ENCODE peak calls at places on chromosomes 4 and X, in four cellular contexts. W, D, E and A are unnamed samples.

GRCh38 chr4:37453361-37454262 is 209.1 kb downstream of the NWD2 start:
- DNase-seq in W (peak), D (peak), E (peak), A (peak)

GRCh38 chr4:136863756-136864155 is 668.5 kb downstream of the PCDH18 start:
- DNase-seq in W (peak), D (no peak), E (no peak), A (no peak)

GRCh38 chr4:170853422-170854021 is 763.8 kb upstream of the AADAT start:
- DNase-seq in W (peak), D (peak), E (peak), A (no peak)

GRCh38 chr4:5989236-5990225 is 28.7 kb downstream of the C4orf50 start:
- DNase-seq in W (no peak), D (no peak), E (no peak), A (no peak)

GRCh38 chr4:20318899-20319291 is 67.2 kb downstream of the SLIT2 start:
- DNase-seq in W (peak), D (no peak), E (no peak), A (no peak)

GRCh38 chr4:67393699-67394281 is 151.5 kb downstream of the CENPC start:
- DNase-seq in W (peak), D (no peak), E (peak), A (peak)

GRCh38 chrX:124720532-124720931 is 374.2 kb downstream of the SH2D1A start:
- DNase-seq in W (no peak), D (no peak), E (no peak), A (no peak)

GRCh38 chrX:29941292-29941691 is 274.1 kb upstream of the MAGEB2 start:
- DNase-seq in W (no peak), D (no peak), E (no peak), A (peak)

GRCh38 chr4:107757860-107758476 is 37.9 kb upstream of the PAPSS1 start:
- DNase-seq in W (peak), D (no peak), E (no peak), A (peak)

GRCh38 chr4:41418444-41418843 is 119.5 kb upstream of the LIMCH1 start:
- DNase-seq in W (peak), D (peak), E (peak), A (peak)

GRCh38 chr4:141548791-141549190 is 87.6 kb upstream of the IL15 start:
- DNase-seq in W (peak), D (no peak), E (no peak), A (no peak)

GRCh38 chr4:157804986-157805385 is 367.8 kb downstream of the GASK1B start:
- DNase-seq in W (peak), D (no peak), E (no peak), A (peak)

GRCh38 chr4:56733352-56733751 is 52.3 kb upstream of the HOPX start:
- DNase-seq in W (no peak), D (no peak), E (no peak), A (no peak)

GRCh38 chr4:121696140-121696640 is 590 bp downstream of the ANXA5 start:
- DNase-seq in W (peak), D (peak), E (peak), A (peak)

GRCh38 chr4:26206339-26206738 is 114.5 kb upstream of the RBPJ start:
- DNase-seq in W (peak), D (no peak), E (peak), A (no peak)

GRCh38 chr4:38386654-38387188 is 277.3 kb upstream of the KLF3 start:
- DNase-seq in W (no peak), D (no peak), E (no peak), A (no peak)

GRCh38 chr4:138405439-138405838 is 163.3 kb upstream of the SLC7A11 start:
- DNase-seq in W (peak), D (no peak), E (no peak), A (peak)

GRCh38 chr4:41545238-41545637 is 7.3 kb downstream of the LIMCH1 start:
- DNase-seq in W (no peak), D (no peak), E (no peak), A (no peak)

GRCh38 chrX:13376857-13377441 is 57.1 kb upstream of the ATXN3L start:
- DNase-seq in W (peak), D (no peak), E (no peak), A (peak)

GRCh38 chrX:1582686-1583437 is 8.5 kb upstream of the AKAP17A start:
- DNase-seq in W (peak), D (no peak), E (no peak), A (peak)

GRCh38 chrX:66018585-66019309 is 21.1 kb downstream of the VSIG4 start:
- DNase-seq in W (no peak), D (no peak), E (no peak), A (no peak)

GRCh38 chr4:139853309-139853708 is 187.7 kb downstream of the MGST2 start:
- DNase-seq in W (no peak), D (no peak), E (no peak), A (no peak)

GRCh38 chr4:8649631-8650261 is 57.2 kb downstream of the CPZ start:
- DNase-seq in W (no peak), D (no peak), E (no peak), A (no peak)

GRCh38 chrX:107429090-107429489 is 20.4 kb upstream of the FRMPD3 start:
- DNase-seq in W (no peak), D (no peak), E (peak), A (peak)

GRCh38 chrX:41381685-41382084 is 47.7 kb downstream of the DDX3X start:
- DNase-seq in W (peak), D (peak), E (peak), A (no peak)

GRCh38 chr4:159481936-159482335 is 379.1 kb downstream of the RAPGEF2 start:
- DNase-seq in W (no peak), D (no peak), E (no peak), A (no peak)

GRCh38 chr4:157779084-157779483 is 393.7 kb downstream of the GASK1B start:
- DNase-seq in W (no peak), D (no peak), E (no peak), A (peak)

GRCh38 chr4:147122697-147123472 is 177.2 kb upstream of the TTC29 start:
- DNase-seq in W (peak), D (no peak), E (no peak), A (no peak)

DNA sequence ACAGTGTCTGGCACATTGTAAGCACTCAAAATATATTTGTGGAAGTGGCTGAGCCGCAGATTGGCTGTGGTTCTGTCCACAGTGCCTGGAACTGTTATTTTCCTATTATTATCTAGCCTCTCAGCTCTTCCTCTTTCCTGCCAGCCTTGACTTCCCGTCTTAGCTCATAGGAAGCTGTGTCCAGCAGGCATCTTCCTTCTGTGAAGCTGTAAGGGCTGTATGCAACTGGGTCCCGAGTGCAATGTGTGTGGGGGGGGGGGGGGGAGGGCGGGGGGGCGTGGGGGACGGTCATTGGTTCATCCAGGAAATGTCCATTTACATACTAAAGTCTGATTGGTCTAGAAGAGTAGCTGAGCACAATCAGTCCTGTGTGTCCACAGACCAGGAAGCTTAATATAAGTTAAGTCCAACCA is 210.7 kb downstream of the PDGFRA start:
- DNase-seq in W (peak), D (peak), E (peak), A (peak)
- H3K4me3 ChIP-seq in W (peak), D (no peak), E (no peak), A (no peak)

GRCh38 chr4:186827542-186827887 is 103.9 kb upstream of the FAT1 start:
- DNase-seq in W (no peak), D (no peak), E (no peak), A (no peak)
- H3K4me3 ChIP-seq in W (no peak), D (no peak), E (no peak), A (no peak)

GRCh38 chr4:80070880-80071620 is 2.0 kb downstream of the ANTXR2 start:
- DNase-seq in W (peak), D (no peak), E (no peak), A (no peak)

GRCh38 chr4:80069108-80069836 is 3.8 kb downstream of the ANTXR2 start:
- DNase-seq in W (no peak), D (no peak), E (no peak), A (peak)

GRCh38 chr4:80071643-80072606 is 1.1 kb downstream of the ANTXR2 start:
- DNase-seq in W (peak), D (peak), E (peak), A (peak)

GRCh38 chr4:80072607-80073361 is at the start of gene ANTXR2:
- DNase-seq in W (peak), D (peak), E (peak), A (peak)

DNA sequence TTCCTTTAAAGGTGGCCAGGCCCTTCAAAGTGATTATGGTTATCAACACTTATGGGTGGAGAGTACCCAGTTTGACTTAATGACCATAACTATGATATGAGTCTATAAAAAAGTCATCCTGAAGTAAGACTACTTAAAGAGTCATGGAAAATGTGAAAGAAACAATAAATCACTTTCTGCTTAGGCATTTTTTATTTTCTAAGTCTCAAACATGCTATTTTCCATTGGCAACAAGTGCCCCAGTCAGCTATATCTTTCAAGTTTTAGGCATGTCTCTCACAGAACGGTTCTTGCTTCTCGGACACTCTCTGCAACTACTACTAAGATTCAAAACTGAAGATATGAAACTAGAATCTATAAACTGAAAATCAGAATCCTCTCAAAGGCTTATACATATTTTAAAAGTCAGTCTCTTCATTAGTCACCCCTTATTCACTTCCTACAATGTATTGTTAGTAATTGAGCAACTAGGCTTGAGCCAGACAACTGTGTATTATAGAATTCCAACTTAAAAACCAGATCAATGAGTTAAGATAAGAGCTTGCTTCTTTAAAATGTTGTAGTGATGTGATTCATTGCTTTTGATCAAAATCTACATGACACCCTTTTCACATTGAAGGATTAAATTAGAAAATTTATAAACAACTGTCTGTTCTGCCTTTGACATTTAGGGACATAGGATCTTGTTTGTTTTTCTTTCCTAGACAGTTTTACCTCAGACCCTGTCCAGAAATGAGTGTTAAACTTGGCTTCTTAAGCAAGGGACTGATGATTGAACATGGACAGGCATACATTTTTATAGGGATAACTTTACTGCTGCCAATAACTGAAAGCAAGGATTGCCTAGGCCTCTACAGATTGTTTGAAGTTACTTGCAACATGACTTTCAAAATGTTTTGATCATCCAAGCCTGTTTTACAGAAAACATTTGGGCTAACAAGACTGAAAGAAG is 2.9 kb downstream of the ANTXR2 start:
- DNase-seq in W (peak), D (no peak), E (no peak), A (peak)
- H3K4me3 ChIP-seq in W (peak), D (no peak), E (no peak), A (peak)

DNA sequence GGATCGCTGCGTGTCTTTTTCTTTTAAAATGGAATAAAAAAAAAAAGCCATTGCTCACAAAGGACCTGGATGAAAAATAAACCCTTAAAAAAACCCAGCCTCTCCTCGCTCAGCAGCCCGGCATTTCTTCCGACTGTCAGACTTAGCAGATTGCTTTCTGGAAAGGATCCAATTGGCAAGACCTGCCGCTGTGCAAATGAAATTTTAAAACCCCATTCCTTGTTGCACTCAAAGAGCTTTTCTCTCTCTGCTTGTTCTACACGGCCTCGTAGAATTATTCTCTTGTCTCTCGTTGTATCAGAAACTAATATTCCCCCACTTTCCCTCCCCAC is 578.6 kb downstream of the BCOR start:
- DNase-seq in W (peak), D (no peak), E (peak), A (peak)
- H3K4me3 ChIP-seq in W (peak), D (no peak), E (no peak), A (no peak)

DNA sequence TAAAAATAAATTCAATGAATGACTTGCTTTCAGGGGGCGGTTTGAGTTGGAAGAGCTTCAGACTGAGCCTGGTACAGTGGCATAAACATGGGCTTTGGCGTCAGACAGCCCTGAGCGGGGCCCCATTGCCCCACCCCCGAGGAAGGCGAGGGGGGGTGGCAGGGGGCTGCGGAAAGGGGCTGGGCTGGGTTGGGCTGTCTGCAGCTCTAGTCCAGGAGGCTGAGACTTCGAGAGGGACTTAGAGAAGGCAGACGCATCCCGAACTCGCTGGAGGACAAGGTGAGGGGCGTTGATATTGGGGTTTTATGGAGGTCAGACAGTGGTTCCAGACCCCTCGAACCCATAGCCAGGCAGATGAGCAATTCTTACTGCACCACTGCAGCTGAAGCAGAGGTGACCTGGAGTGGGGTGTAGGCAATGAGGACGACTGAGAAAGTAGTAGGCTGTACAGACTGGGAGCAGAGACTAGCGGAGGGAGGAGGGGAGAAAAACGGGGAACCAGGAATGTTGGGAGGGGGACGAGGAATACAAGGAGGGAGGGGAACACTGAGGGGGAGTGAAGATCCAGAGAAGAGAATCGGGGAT is at the start of gene MAGED2:
- DNase-seq in W (peak), D (peak), E (no peak), A (peak)
- H3K4me3 ChIP-seq in W (peak), D (peak), E (peak), A (peak)

GRCh38 chr4:127601029-127601428 is 31.7 kb upstream of the INTU start:
- DNase-seq in W (peak), D (no peak), E (no peak), A (peak)

GRCh38 chr4:127610488-127610887 is 22.3 kb upstream of the INTU start:
- DNase-seq in W (no peak), D (no peak), E (no peak), A (no peak)

GRCh38 chr4:127609484-127609883 is 23.3 kb upstream of the INTU start:
- DNase-seq in W (no peak), D (no peak), E (no peak), A (no peak)

GRCh38 chr4:127604949-127605709 is 27.6 kb upstream of the INTU start:
- DNase-seq in W (peak), D (no peak), E (no peak), A (peak)

GRCh38 chr4:127606823-127607222 is 25.9 kb upstream of the INTU start:
- DNase-seq in W (no peak), D (no peak), E (no peak), A (no peak)
- H3K4me3 ChIP-seq in W (no peak), D (no peak), E (no peak), A (no peak)

GRCh38 chrX:154366666-154367055 is 7.8 kb downstream of the FLNA start:
- DNase-seq in W (no peak), D (no peak), E (no peak), A (no peak)
- H3K4me3 ChIP-seq in W (no peak), D (no peak), E (no peak), A (no peak)

DNA sequence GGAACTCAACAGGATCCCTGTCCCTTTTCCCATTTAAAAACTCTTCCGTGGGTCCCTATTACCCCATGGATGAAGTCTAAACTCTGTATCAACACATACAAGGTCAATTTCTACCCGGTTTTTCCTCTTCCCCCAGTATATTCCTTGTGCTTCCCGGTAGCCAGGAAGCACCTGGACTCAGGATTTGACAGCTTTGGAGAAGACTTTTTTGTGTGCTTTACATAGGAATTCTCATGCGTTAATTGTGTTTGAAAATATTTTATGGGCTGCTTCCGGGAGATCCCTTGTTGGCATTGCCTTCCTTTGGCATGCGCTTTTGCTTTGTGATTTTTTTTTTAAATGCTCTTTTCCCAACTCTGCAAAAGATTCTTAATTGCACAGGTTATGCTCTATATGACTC is 7.2 kb downstream of the SMS start:
- DNase-seq in W (no peak), D (no peak), E (no peak), A (no peak)
- H3K4me3 ChIP-seq in W (no peak), D (no peak), E (no peak), A (no peak)

GRCh38 chr4:48195853-48196252 is 61.8 kb upstream of the TXK start:
- DNase-seq in W (no peak), D (no peak), E (no peak), A (no peak)
- H3K4me3 ChIP-seq in W (no peak), D (no peak), E (no peak), A (no peak)